ENCODE peak calls at places on chromosome 10, in five cellular contexts. V, M, C, Z and J are unnamed samples.

GRCh38 chr10:73589538-73590126 is 1.5 kb downstream of the USP54 start:
- DNase-seq in C (no peak), Z (no peak), M (no peak), V (peak; percentile 43), J (no peak)

GRCh38 chr10:102612964-102613275 is 31.4 kb upstream of the TRIM8 start:
- DNase-seq in V (no peak), Z (no peak), C (no peak), M (no peak), J (no peak)

GRCh38 chr10:126650164-126650563 is 20.3 kb downstream of the C10orf90 start:
- DNase-seq in M (no peak), C (no peak), V (no peak), Z (no peak), J (no peak)

GRCh38 chr10:70772627-70773026 is 12.6 kb downstream of the TBATA start:
- DNase-seq in M (no peak), C (no peak), Z (no peak), V (no peak), J (peak; percentile 29)

GRCh38 chr10:80416401-80417098 is 8.2 kb downstream of the PRXL2A start:
- DNase-seq in V (peak; percentile 10), Z (no peak), C (peak; percentile 73), M (no peak), J (no peak)

GRCh38 chr10:79136227-79137005 is 67.7 kb downstream of the ZMIZ1 start:
- DNase-seq in C (no peak), M (no peak), V (no peak), Z (peak; percentile 17), J (no peak)

GRCh38 chr10:27911645-27912044 is 87.2 kb downstream of the ODAD2 start:
- DNase-seq in V (no peak), M (no peak), C (peak; percentile 46), Z (no peak), J (no peak)

GRCh38 chr10:103284170-103284569 is 7.2 kb downstream of the INA start:
- DNase-seq in C (no peak), V (peak; percentile 66), Z (no peak), M (no peak), J (no peak)

GRCh38 chr10:43229208-43230061 is 37.4 kb downstream of the RASGEF1A start:
- DNase-seq in M (no peak), C (no peak), Z (no peak), V (no peak), J (peak; percentile 18)

GRCh38 chr10:61343781-61344180 is 109.4 kb downstream of the TMEM26 start:
- DNase-seq in V (peak; percentile 2), Z (no peak), M (no peak), C (no peak), J (no peak)

DNA sequence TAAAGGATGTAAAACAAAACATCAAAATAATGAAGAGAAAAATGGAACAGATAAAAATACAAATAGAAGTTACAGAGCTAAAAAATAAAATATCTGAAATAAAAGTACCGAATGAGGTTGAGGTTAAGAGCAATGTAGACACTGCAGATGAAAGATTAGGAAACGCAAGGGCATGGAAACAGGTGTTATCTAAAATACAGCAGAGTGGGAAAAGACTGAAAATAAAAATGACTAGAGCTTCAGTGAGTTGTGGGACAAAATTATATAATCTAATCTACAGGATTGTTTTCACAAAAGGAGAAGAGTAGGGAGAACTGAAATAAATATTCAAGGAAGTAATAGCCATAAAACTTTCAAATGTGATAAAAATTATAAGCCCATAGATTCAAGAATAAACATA is 123.8 kb downstream of the PTEN start:
- DNase-seq in M (no peak), Z (no peak), C (no peak), V (no peak), J (no peak)
- TF ChIP-seq CTCF in M (no peak), Z (no peak), C (no peak), V (no peak), J (no peak)

DNA sequence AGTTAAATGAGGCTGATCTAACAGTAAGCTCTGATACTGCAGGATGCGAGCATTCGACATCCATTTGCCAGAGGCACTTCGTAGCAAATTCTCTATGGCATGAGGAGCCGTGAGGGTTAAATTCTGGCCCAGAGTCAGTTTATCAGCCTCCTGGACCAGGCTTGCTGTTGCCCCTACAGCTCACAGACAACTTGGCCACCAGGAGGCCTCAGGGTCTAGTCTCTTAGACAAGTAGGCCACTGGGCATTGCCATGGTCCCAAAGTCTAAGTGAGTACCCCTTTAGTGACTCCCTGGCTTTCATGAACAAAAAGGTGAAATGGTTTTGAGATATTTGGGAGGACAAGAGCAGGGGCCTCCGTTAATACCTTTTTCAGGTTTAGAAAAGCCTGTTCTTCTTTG is 178.0 kb upstream of the MBL2 start:
- DNase-seq in C (no peak), V (no peak), Z (no peak), M (no peak), J (no peak)
- TF ChIP-seq CTCF in C (no peak), V (no peak), Z (no peak), M (no peak), J (no peak)

DNA sequence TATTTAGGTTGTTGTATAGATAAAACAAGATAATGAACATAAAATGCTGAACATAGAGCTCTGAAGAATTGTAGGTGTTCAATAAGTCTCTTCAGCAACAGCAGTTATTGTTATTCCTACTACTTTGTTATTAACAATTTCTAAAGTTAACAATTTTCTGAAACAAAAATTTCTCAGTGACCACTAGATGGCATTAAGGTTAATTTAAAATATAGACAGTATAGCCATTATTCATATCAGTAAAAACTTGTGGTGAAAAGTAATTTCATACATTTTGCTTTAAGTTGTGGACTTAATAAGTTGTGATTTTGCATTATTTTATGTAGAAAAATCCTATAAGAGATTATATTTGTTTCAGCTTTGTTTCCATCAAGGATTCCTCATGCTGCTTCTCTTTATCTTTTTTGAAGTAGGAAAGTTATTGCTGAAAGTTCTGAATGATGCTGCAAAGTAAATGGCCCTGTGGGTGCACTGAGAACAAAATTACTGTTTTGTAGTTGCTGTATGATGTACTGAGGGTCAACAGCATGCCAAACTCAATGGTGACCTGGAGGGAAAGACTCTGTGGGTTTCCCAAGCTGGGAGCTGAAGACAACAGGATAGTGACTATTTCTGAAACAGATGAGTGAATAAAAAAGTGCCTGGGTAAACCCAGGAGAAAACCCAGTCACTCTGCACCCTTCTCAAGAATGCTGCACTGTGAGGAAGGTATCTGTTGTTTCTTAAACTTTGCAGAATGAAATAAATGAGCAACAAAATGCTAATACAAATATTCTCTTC is 253.6 kb downstream of the KIF20B start:
- DNase-seq in V (peak; percentile 22), Z (peak; percentile 10), C (peak; percentile 18), M (no peak), J (no peak)
- TF ChIP-seq CTCF in V (peak; percentile 29), Z (peak; percentile 87), C (peak; percentile 32), M (peak; percentile 61), J (peak; percentile 65)

GRCh38 chr10:119543814-119544642 is 1.5 kb upstream of the RGS10 start:
- DNase-seq in M (no peak), C (peak; percentile 17), Z (no peak), V (peak; percentile 18), J (no peak)
- TF ChIP-seq CTCF in M (no peak), C (no peak), Z (no peak), V (no peak), J (no peak)